ENCODE peak calls at places on chromosomes 3 and 15, in five cellular contexts. W is iris pigment epithelial cell, B is GM03348, O is AG08395, N is NCI-H2081. S is an unnamed sample.

GRCh38 chr3:71916747-71917369 is 131.9 kb upstream of the PROK2 start:
- DNase-seq in W (peak), B (peak), O (peak), N (no peak), S (no peak)

GRCh38 chr3:182909318-182910040 is 70.9 kb downstream of the DCUN1D1 start:
- DNase-seq in W (peak), B (peak), O (peak), N (peak), S (peak)

GRCh38 chr3:4985330-4986174 is 6.3 kb downstream of the BHLHE40 start:
- DNase-seq in W (peak), B (peak), O (no peak), N (no peak), S (no peak)

GRCh38 chr3:107899996-107900651 is 190.7 kb downstream of the CD47 start:
- DNase-seq in W (peak), B (peak), O (peak), N (no peak), S (no peak)

GRCh38 chr3:113505867-113506266 is 9.1 kb downstream of the SPICE1 start:
- DNase-seq in W (no peak), B (no peak), O (no peak), N (no peak), S (no peak)

GRCh38 chr15:70141376-70142071 is 43.8 kb upstream of the TLE3 start:
- DNase-seq in W (no peak), B (no peak), O (no peak), N (no peak), S (no peak)

GRCh38 chr3:55893045-55893664 is 406.0 kb upstream of the WNT5A start:
- DNase-seq in W (peak), B (no peak), O (no peak), N (no peak), S (peak)

GRCh38 chr3:44995142-44995770 is 19.2 kb downstream of the EXOSC7 start:
- DNase-seq in W (peak), B (peak), O (peak), N (peak), S (peak)

S was measured in osteoblast.